ENCODE peak calls at places on chromosome 18, in six cellular contexts. H is IMR-90, N is neuronal stem cell, R is H1, G is trophoblast cell, U is mesenchymal stem cell. L is an unnamed sample.
A peak's percentile ranks its signal among the peaks of the same experiment; 100 is the strongest.

GRCh38 chr18:59063300-59063895 is 76.3 kb upstream of the SEC11C start:
- DNase-seq in G (no peak), H (no peak), U (peak; percentile 30), N (no peak), R (no peak), L (no peak)

GRCh38 chr18:374735-375168 is 106.9 kb upstream of the THOC1 start:
- DNase-seq in G (no peak), H (no peak), N (no peak), U (peak; percentile 87), R (no peak), L (no peak)

GRCh38 chr18:78107363-78107762 is 857.7 kb downstream of the GALR1 start:
- DNase-seq in H (no peak), N (no peak), U (no peak), R (no peak), G (no peak), L (no peak)

GRCh38 chr18:46755315-46756171 is 1.3 kb downstream of the ST8SIA5 start:
- DNase-seq in G (no peak), U (peak; percentile 2), R (peak; percentile 60), H (no peak), N (peak; percentile 8), L (peak; percentile 13)

GRCh38 chr18:21735452-21736015 is 5.1 kb upstream of the MIB1 start:
- DNase-seq in G (peak; percentile 8), N (no peak), U (peak; percentile 74), H (peak; percentile 73), R (peak; percentile 66), L (peak; percentile 77)

GRCh38 chr18:41391616-41392610 is 563.1 kb upstream of the PIK3C3 start:
- DNase-seq in U (peak; percentile 75), G (peak; percentile 57), H (peak; percentile 70), N (peak; percentile 51), R (peak; percentile 64), L (peak; percentile 79)

GRCh38 chr18:74060511-74061028 is 87.1 kb downstream of the FBXO15 start:
- DNase-seq in H (no peak), U (no peak), N (no peak), R (no peak), G (no peak), L (no peak)

GRCh38 chr18:78782951-78783563 is 196.6 kb upstream of the SALL3 start:
- DNase-seq in H (no peak), G (no peak), U (no peak), R (no peak), N (no peak), L (no peak)

GRCh38 chr18:10015941-10016819 is 102.4 kb downstream of the VAPA start:
- DNase-seq in H (peak; percentile 96), N (no peak), U (peak; percentile 99), R (no peak), G (peak; percentile 81), L (peak; percentile 47)

GRCh38 chr18:55588001-55588875 is at the start of gene TCF4:
- DNase-seq in U (peak; percentile 73), H (peak; percentile 52), G (peak; percentile 23), R (peak; percentile 72), N (peak; percentile 67), L (peak; percentile 90)

GRCh38 chr18:76943542-76944339 is 121.4 kb downstream of the ZNF236 start:
- DNase-seq in R (no peak), H (peak; percentile 85), G (peak; percentile 96), U (peak; percentile 50), N (no peak), L (no peak)

GRCh38 chr18:61991201-61991600 is 98.4 kb upstream of the RNF152 start:
- DNase-seq in N (no peak), H (peak; percentile 71), R (no peak), G (no peak), U (peak; percentile 63), L (no peak)

GRCh38 chr18:37956902-37957301 is 391.3 kb upstream of the CELF4 start:
- DNase-seq in H (no peak), N (no peak), R (no peak), G (no peak), U (no peak), L (no peak)

GRCh38 chr18:73283788-73284187 is 416.0 kb upstream of the NETO1 start:
- DNase-seq in G (peak; percentile 2), U (peak; percentile 82), N (no peak), H (peak; percentile 63), R (no peak), L (peak; percentile 53)

GRCh38 chr18:10508546-10508945 is 17.3 kb upstream of the NAPG start:
- DNase-seq in U (no peak), N (no peak), H (no peak), G (no peak), R (no peak), L (no peak)

GRCh38 chr18:31101148-31102019 is 837 bp downstream of the DSC2 start:
- DNase-seq in N (peak; percentile 48), U (peak; percentile 44), H (no peak), G (peak; percentile 60), R (peak; percentile 87), L (peak; percentile 89)
- H3K18ac ChIP-seq in N (peak overlapping the region; percentile 99), U (peak overlapping the region; percentile 91), H (no peak overlapping the region), G (peak overlapping the region; percentile 90), R (peak overlapping the region; percentile 92), L (peak overlapping the region; percentile 97)

GRCh38 chr18:36602071-36602470 is 226.7 kb downstream of the TPGS2 start:
- DNase-seq in H (no peak), U (no peak), R (no peak), N (no peak), G (peak; percentile 54), L (no peak)
- H3K79me1 ChIP-seq in H (no peaks in the 10 kb centered on the region), U (peaks cover 5% of the 10 kb centered on the region), R (no peaks in the 10 kb centered on the region), N (no peaks in the 10 kb centered on the region), G (no peaks in the 10 kb centered on the region), L (no peaks in the 10 kb centered on the region)

GRCh38 chr18:75916641-75916982 is 489.1 kb upstream of the SMIM21 start:
- DNase-seq in G (no peak), N (no peak), H (no peak), U (no peak), R (no peak), L (no peak)
- H3K4me3 ChIP-seq in G (peak overlapping the region; percentile 65), N (peak overlapping the region; percentile 55), H (no peak overlapping the region), U (peak overlapping the region; percentile 63), R (peak overlapping the region; percentile 66), L (no peak overlapping the region)

GRCh38 chr18:26417190-26417589 is 131.2 kb downstream of the KCTD1 start:
- DNase-seq in U (no peak), R (no peak), H (no peak), N (no peak), G (no peak), L (no peak)

GRCh38 chr18:26415041-26415440 is 133.3 kb downstream of the KCTD1 start:
- DNase-seq in N (no peak), G (no peak), U (no peak), H (no peak), R (no peak), L (no peak)

GRCh38 chr18:26418225-26418624 is 130.1 kb downstream of the KCTD1 start:
- DNase-seq in G (no peak), H (no peak), R (no peak), U (no peak), N (no peak), L (no peak)

GRCh38 chr18:26416652-26417150 is 131.7 kb downstream of the KCTD1 start:
- DNase-seq in G (no peak), R (no peak), U (no peak), H (no peak), N (no peak), L (no peak)

GRCh38 chr18:26415631-26416030 is 132.7 kb downstream of the KCTD1 start:
- DNase-seq in H (no peak), N (no peak), U (no peak), R (no peak), G (no peak), L (no peak)
- H3K18ac ChIP-seq in H (no peak overlapping the region), N (peak overlapping the region; percentile 27), U (no peak overlapping the region), R (peak overlapping the region; percentile 20), G (no peak overlapping the region), L (no peak overlapping the region)

DNA sequence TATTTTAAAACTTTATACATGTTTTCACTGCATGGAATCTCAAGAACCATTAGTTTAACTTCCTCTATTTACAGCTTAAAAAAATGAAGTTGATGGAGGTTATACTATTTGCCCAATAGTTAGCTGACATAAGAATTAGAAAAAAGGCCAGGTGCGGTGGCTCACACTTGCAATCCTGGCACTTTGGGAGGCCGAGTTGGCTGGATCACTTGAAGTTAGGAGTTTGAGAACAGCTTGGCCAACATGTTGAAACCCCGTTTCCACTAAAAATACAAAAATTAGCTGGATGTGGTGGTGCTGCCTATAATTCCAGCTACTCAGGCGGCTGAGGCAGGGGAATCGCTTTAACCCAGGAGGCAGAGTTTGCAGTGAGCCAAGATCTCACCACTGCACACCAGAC is 125.1 kb upstream of the CDH19 start:
- DNase-seq in G (no peak), R (no peak), H (no peak), N (no peak), U (no peak), L (no peak)
- H3K79me1 ChIP-seq in G (no peaks in the 10 kb centered on the region), R (no peaks in the 10 kb centered on the region), H (no peaks in the 10 kb centered on the region), N (no peaks in the 10 kb centered on the region), U (no peaks in the 10 kb centered on the region), L (no peaks in the 10 kb centered on the region)

DNA sequence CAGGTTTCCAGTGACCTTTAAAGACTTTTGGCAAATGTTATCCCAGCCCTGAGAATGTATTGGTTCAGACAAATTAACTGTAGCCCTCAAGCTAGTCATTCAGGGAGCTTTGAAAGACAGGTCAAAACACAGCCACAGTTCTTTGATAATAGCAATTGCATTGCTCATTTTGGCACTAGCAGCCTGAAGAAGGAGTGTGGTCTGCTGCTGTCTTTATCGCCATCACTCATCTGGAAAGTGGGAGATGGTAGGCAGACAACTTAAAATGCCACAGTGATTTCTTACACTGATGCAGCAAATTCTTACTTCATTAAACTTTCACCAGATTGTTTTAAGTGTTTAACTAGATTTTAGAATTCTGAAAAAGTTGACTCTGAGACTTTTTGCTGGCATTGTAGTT is 47.2 kb downstream of the DOK6 start:
- DNase-seq in R (no peak), U (no peak), G (no peak), H (no peak), N (no peak), L (no peak)
- H3K4me3 ChIP-seq in R (no peak overlapping the region), U (no peak overlapping the region), G (no peak overlapping the region), H (no peak overlapping the region), N (no peak overlapping the region), L (no peak overlapping the region)